ENCODE peak calls at places on chromosome 18, in eight cellular contexts. F, P, A, D, J, V, E and B are unnamed samples.

GRCh38 chr18:2588666-2589344 is 17.4 kb downstream of the NDC80 start:
- DNase-seq in F (no peak), J (no peak), D (peak; percentile 38), P (no peak), A (no peak), V (no peak), E (no peak), B (no peak)

GRCh38 chr18:59395226-59396175 is 36.4 kb upstream of the LMAN1 start:
- DNase-seq in D (no peak), F (no peak), J (peak; percentile 39), E (no peak), A (no peak), P (no peak), V (no peak), B (peak; percentile 50)

GRCh38 chr18:63848159-63848558 is 39.3 kb upstream of the SERPINB2 start:
- DNase-seq in F (peak; percentile 70), D (peak; percentile 78), J (peak; percentile 66), A (peak; percentile 52), E (peak; percentile 70), V (peak; percentile 85), P (no peak), B (peak; percentile 48)

GRCh38 chr18:24913507-24914147 is 438.3 kb downstream of the ZNF521 start:
- DNase-seq in A (no peak), E (peak; percentile 3), J (no peak), D (no peak), F (no peak), P (no peak), V (no peak), B (no peak)

GRCh38 chr18:10388380-10388779 is 66.1 kb upstream of the APCDD1 start:
- DNase-seq in D (no peak), V (no peak), P (no peak), A (no peak), F (no peak), E (no peak), J (no peak), B (no peak)

GRCh38 chr18:5073026-5073944 is 123.8 kb downstream of the AKAIN1 start:
- DNase-seq in V (peak; percentile 17), P (no peak), A (peak; percentile 4), F (peak; percentile 20), J (peak; percentile 65), D (peak; percentile 10), E (peak; percentile 14), B (peak; percentile 48)

GRCh38 chr18:49250819-49251388 is 209.5 kb downstream of the DYM start:
- DNase-seq in V (peak; percentile 51), J (peak; percentile 34), P (no peak), E (peak; percentile 65), F (peak; percentile 50), D (peak; percentile 60), A (no peak), B (peak; percentile 42)

GRCh38 chr18:24791736-24792135 is 331.3 kb downstream of the HRH4 start:
- DNase-seq in E (no peak), F (no peak), A (no peak), D (no peak), J (no peak), V (no peak), P (no peak), B (no peak)

GRCh38 chr18:3060667-3061580 is 48.0 kb upstream of the LPIN2 start:
- DNase-seq in V (no peak), D (no peak), E (no peak), A (no peak), J (no peak), P (no peak), F (no peak), B (no peak)

GRCh38 chr18:61578846-61579245 is 245.6 kb downstream of the CDH20 start:
- DNase-seq in F (no peak), E (no peak), J (no peak), P (no peak), V (no peak), A (no peak), D (no peak), B (no peak)

GRCh38 chr18:8703181-8703638 is 2.1 kb upstream of the MTCL1 start:
- DNase-seq in F (no peak), P (no peak), E (no peak), D (peak; percentile 29), J (peak; percentile 76), V (no peak), A (no peak), B (no peak)

GRCh38 chr18:58897994-58898393 is 33.3 kb downstream of the ZNF532 start:
- DNase-seq in J (no peak), V (no peak), D (no peak), E (no peak), A (no peak), P (no peak), F (no peak), B (no peak)

GRCh38 chr18:76434452-76434851 is 60.6 kb downstream of the ZNF516 start:
- DNase-seq in D (no peak), A (no peak), F (no peak), P (no peak), J (no peak), V (no peak), E (no peak), B (no peak)
- H3K4me3 ChIP-seq in D (no peak overlapping the region), A (no peak overlapping the region), F (no peak overlapping the region), P (no peak overlapping the region), J (no peak overlapping the region), V (no peak overlapping the region), E (no peak overlapping the region), B (no peak overlapping the region)

GRCh38 chr18:50558948-50559749 is 738 bp upstream of the MAPK4 start:
- DNase-seq in F (no peak), D (no peak), P (no peak), J (peak; percentile 4), V (no peak), E (no peak), A (no peak), B (no peak)
- H3K4me3 ChIP-seq in F (no peak overlapping the region), D (no peak overlapping the region), P (peak overlapping the region; percentile 24), J (peak overlapping the region; percentile 92), V (no peak overlapping the region), E (peak overlapping the region; percentile 76), A (peak overlapping the region; percentile 38), B (no peak overlapping the region)

GRCh38 chr18:31229829-31230228 is 67.2 kb upstream of the DSC1 start:
- DNase-seq in J (no peak), E (no peak), P (no peak), F (no peak), V (no peak), A (no peak), D (no peak), B (no peak)

GRCh38 chr18:31230495-31230894 is 67.8 kb upstream of the DSC1 start:
- DNase-seq in E (peak; percentile 3), V (no peak), F (no peak), J (no peak), D (no peak), P (no peak), A (peak; percentile 96), B (no peak)

GRCh38 chr18:31223371-31223770 is 60.7 kb upstream of the DSC1 start:
- DNase-seq in E (no peak), D (no peak), F (no peak), A (no peak), V (no peak), P (no peak), J (no peak), B (no peak)

GRCh38 chr18:31227497-31228229 is 65.0 kb upstream of the DSC1 start:
- DNase-seq in P (no peak), F (no peak), D (no peak), J (no peak), E (peak; percentile 2), A (no peak), V (no peak), B (no peak)

DNA sequence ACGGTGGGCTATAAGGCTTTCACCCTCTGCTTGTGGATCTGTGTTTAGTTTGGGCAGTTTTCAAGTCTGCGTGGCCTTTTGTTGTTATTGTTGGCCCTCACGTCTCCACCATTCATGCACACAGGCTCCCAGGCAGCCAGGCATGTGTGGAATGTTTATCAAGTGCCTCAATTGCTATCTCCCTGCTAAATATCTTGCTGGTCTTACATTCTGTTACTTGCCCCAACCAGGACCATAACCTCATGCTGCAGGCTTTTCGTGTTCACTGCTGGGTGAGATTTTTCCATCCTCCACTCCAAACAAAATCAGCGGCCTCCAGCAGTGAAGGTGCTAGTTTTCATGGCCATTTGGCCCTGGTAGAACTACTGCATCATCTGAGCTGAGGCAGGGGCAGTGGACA is 63.0 kb upstream of the DSC1 start:
- DNase-seq in J (peak; percentile 83), A (peak; percentile 48), F (no peak), P (no peak), V (peak; percentile 19), D (peak; percentile 0), E (peak; percentile 67), B (no peak)
- H3K4me3 ChIP-seq in J (no peak overlapping the region), A (no peak overlapping the region), F (no peak overlapping the region), P (no peak overlapping the region), V (no peak overlapping the region), D (no peak overlapping the region), E (no peak overlapping the region), B (no peak overlapping the region)

DNA sequence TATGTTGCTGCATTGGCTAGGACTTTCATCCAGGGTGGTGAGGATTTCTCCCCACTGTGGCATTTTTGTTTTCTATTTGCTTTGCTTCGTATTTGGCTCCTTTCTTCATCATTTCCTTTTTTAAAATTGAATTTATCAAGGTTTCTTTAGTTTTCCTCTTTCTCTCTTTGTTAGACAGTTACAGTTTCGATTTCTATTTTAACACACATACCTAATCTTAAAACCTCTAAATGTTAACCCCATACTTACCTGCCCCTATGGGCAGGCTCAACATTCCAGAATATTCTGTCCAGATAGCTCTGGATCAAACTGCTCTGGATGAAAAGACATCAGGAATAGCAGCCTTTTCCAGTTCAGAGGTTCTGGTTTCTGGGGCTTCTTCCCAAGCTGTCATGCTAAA is 49.2 kb downstream of the DIPK1C start:
- DNase-seq in A (no peak), P (no peak), E (no peak), V (no peak), D (no peak), J (no peak), F (no peak), B (no peak)
- H3K4me3 ChIP-seq in A (no peak overlapping the region), P (no peak overlapping the region), E (no peak overlapping the region), V (no peak overlapping the region), D (no peak overlapping the region), J (no peak overlapping the region), F (no peak overlapping the region), B (no peak overlapping the region)

DNA sequence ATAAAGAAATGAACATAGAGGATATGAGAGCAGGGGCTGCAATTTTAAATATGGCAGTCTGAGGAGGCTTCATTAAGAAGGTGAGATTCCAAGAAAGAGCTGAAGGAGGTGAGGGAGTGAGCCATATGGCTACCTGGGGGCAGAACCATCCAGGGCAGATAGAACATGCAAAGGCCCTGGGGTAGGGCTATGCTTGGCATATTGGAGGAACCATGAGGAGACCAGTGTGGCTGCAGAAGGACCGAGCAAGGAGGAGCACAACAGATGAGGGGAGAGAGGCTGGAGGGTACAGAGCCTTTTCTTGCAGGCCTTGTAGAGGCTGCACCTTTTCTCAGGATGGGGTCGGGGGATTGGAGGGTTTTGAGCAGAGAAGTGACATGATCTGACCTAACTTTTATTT is 69.5 kb upstream of the GATA6 start:
- DNase-seq in E (no peak), A (no peak), J (no peak), P (no peak), F (no peak), D (no peak), V (no peak), B (no peak)
- H3K4me3 ChIP-seq in E (no peak overlapping the region), A (no peak overlapping the region), J (no peak overlapping the region), P (no peak overlapping the region), F (no peak overlapping the region), D (no peak overlapping the region), V (no peak overlapping the region), B (no peak overlapping the region)

GRCh38 chr18:11982981-11983380 is 1.7 kb downstream of the IMPA2 start:
- DNase-seq in E (no peak), F (no peak), J (no peak), V (no peak), D (no peak), A (no peak), P (no peak), B (no peak)
- H3K4me3 ChIP-seq in E (no peak overlapping the region), F (no peak overlapping the region), J (peak overlapping the region; percentile 91), V (no peak overlapping the region), D (no peak overlapping the region), A (peak overlapping the region; percentile 2), P (no peak overlapping the region), B (no peak overlapping the region)

GRCh38 chr18:31099490-31100230 is 2.6 kb downstream of the DSC2 start:
- DNase-seq in F (no peak), J (no peak), D (no peak), P (no peak), E (no peak), V (no peak), A (peak; percentile 68), B (no peak)
- H3K4me3 ChIP-seq in F (no peak overlapping the region), J (peak overlapping the region; percentile 90), D (no peak overlapping the region), P (no peak overlapping the region), E (peak overlapping the region; percentile 73), V (no peak overlapping the region), A (peak overlapping the region; percentile 82), B (no peak overlapping the region)